ENCODE peak calls at places on chromosomes 3 and 15, in nine cellular contexts. V is cardiac muscle cell, D is body of pancreas, Y is heart right ventricle, G is mammary epithelial cell, C is fibroblast of mammary gland, H is GM12865, B is AG09309, M is IMR-90. P is an unnamed sample.

GRCh38 chr3:48715179-48715800 is 1.7 kb downstream of the IP6K2 start:
- DNase-seq in M (peak), B (no peak), D (no peak), V (peak), H (no peak), C (peak), G (peak), Y (no peak), P (no peak)

GRCh38 chr15:70955151-70955550 is 62.5 kb downstream of the LRRC49 start:
- DNase-seq in V (peak), Y (no peak), D (no peak), C (peak), B (no peak), H (no peak), M (peak), G (peak), P (no peak)

GRCh38 chr15:80274554-80274953 is 22.5 kb upstream of the CTXND1 start:
- DNase-seq in B (no peak), Y (no peak), M (no peak), V (no peak), H (no peak), D (no peak), C (no peak), G (no peak), P (no peak)

GRCh38 chr15:73051811-73052678 is at the start of gene NEO1:
- DNase-seq in D (peak), Y (peak), M (peak), H (peak), C (peak), V (peak), B (no peak), G (peak), P (peak)

GRCh38 chr15:77720617-77721016 is 87.9 kb upstream of the LINGO1 start:
- DNase-seq in D (no peak), B (no peak), M (no peak), G (no peak), H (no peak), V (no peak), C (no peak), Y (no peak), P (peak)

GRCh38 chr3:27714692-27715453 is 7.2 kb downstream of the EOMES start:
- DNase-seq in G (no peak), M (no peak), C (no peak), Y (no peak), H (no peak), D (no peak), V (no peak), B (no peak), P (peak)

GRCh38 chr3:39272191-39272590 is 7.6 kb downstream of the CX3CR1 start:
- DNase-seq in H (no peak), C (no peak), V (no peak), Y (no peak), D (no peak), M (no peak), B (no peak), G (no peak), P (no peak)

GRCh38 chr15:79230766-79231165 is 51.8 kb upstream of the ANKRD34C start:
- DNase-seq in D (no peak), C (no peak), Y (no peak), M (no peak), B (no peak), H (no peak), V (no peak), G (no peak), P (no peak)

GRCh38 chr3:159761377-159761776 is 227.3 kb upstream of the IL12A start:
- DNase-seq in B (peak), G (no peak), M (peak), V (peak), D (no peak), H (no peak), Y (peak), C (peak), P (no peak)

GRCh38 chr3:128508852-128509251 is 15.9 kb upstream of the GATA2 start:
- DNase-seq in D (no peak), V (no peak), M (no peak), C (no peak), Y (no peak), G (no peak), H (no peak), B (no peak), P (no peak)

GRCh38 chr3:79380581-79380980 is 387.2 kb downstream of the ROBO1 start:
- DNase-seq in Y (no peak), G (no peak), B (no peak), M (peak), V (no peak), D (no peak), C (peak), H (no peak), P (no peak)

GRCh38 chr15:63530762-63531299 is 26.4 kb downstream of the USP3 start:
- DNase-seq in M (no peak), V (no peak), H (peak), B (no peak), Y (no peak), C (no peak), G (no peak), D (no peak), P (no peak)

GRCh38 chr15:63528138-63528659 is 23.8 kb downstream of the USP3 start:
- DNase-seq in C (no peak), H (no peak), Y (no peak), G (no peak), B (no peak), V (no peak), M (no peak), D (no peak), P (no peak)

GRCh38 chr15:63530235-63530634 is 25.8 kb downstream of the USP3 start:
- DNase-seq in M (no peak), C (no peak), G (no peak), D (no peak), H (peak), V (no peak), B (no peak), Y (no peak), P (no peak)

GRCh38 chr15:63532307-63532744 is 27.9 kb downstream of the USP3 start:
- DNase-seq in B (no peak), C (peak), V (peak), G (no peak), Y (no peak), D (no peak), M (peak), H (no peak), P (no peak)

DNA sequence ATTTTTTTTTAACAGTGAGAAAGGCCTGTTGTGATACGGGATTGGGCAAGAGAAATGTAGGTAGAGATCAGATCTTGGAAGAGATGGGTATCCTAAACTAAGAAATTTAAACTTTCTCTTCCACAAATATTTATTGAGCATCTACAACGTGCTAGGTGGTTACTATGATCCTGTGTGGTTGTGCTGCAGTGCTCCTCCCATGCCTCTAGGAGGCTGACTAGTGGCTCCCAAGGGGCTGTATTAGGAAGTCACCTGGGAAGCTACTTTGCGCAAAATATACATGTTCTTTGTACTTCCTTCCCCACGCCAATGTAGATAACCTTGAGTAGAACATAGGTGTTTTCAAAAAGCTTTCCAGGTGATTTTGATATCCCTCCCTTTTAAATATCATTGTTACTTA is 27.2 kb downstream of the USP3 start:
- DNase-seq in V (no peak), H (peak), C (no peak), B (no peak), G (no peak), Y (no peak), M (no peak), D (no peak), P (no peak)
- TF ChIP-seq CTCF in V (peak), H (peak), C (peak), B (peak), G (no peak), Y (peak), M (no peak), D (no peak), P (no peak)

GRCh38 chr15:92438471-92438870 is 44.8 kb downstream of the ST8SIA2 start:
- DNase-seq in C (no peak), H (no peak), B (no peak), G (peak), V (no peak), M (no peak), D (no peak), Y (no peak), P (no peak)
- TF ChIP-seq CTCF in C (no peak), H (no peak), B (no peak), G (no peak), V (no peak), M (no peak), D (no peak), Y (no peak), P (no peak)

DNA sequence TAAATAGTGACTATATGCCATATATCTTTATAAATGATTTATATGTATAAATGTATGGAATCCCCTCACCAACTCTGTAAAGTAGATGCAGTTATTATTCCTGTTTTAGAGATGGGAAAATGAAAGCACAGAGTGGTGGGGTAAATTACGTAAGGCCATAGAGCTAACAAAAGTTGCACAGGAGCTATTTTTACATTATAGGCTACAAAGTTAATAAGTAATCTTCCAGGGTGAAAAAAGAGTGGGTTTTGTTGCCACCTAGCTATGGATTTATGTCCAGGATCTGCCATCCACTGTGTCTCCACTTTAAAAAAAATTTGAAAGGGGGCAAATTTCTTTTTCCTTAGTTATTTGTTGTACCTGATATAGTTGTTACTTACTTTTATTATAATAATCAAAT is 235.7 kb downstream of the MCTP2 start:
- DNase-seq in H (no peak), G (no peak), M (no peak), V (no peak), B (no peak), C (no peak), D (no peak), Y (no peak), P (no peak)
- TF ChIP-seq CTCF in H (no peak), G (no peak), M (no peak), V (no peak), B (no peak), C (no peak), D (peak), Y (no peak), P (no peak)

DNA sequence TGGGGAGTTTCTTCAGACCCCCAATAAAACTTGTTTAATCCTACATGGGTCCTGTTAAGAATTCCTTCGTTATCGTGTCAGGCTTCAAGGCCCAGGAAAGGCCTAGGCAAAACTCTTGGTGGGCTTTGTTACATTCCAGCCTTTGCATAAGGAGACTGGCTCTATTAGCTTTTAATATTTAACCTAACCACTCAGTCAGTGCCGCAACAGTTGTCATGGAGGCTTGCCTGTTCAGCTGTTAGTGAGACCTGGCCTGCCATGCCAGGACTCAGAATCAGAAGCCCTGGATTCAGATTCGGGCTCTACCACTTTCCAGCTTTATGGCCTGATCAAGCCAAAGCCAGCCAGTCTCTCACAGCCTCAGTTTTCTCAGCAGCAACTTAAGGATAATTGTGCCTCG is 19.6 kb downstream of the EIF1B start:
- DNase-seq in C (no peak), V (no peak), M (no peak), B (no peak), Y (no peak), G (no peak), H (no peak), D (no peak), P (no peak)
- TF ChIP-seq CTCF in C (no peak), V (no peak), M (no peak), B (no peak), Y (no peak), G (no peak), H (no peak), D (no peak), P (no peak)

DNA sequence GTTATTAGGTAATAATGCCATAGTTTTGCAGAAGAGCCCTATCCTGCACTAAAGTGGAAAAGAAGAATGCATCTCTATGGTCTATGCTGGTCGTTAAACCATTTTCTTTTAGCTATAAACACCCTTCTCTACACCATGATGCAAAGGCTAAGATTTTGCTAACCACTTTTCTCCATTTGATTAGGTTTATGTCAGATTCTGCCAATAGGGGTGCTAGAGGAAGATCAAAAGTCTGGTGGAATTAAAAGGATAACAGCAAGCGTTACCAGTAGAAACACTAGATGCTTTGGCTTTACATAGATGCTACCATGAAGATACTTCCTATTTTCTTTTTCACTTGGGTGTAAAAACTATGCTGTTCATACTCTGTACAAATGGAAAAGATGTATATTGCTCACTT is 669.8 kb upstream of the ARPP21 start:
- DNase-seq in B (no peak), M (no peak), V (no peak), G (no peak), C (no peak), Y (no peak), D (no peak), H (no peak), P (no peak)
- TF ChIP-seq CTCF in B (no peak), M (no peak), V (no peak), G (no peak), C (no peak), Y (no peak), D (no peak), H (no peak), P (no peak)

GRCh38 chr3:74883690-74884089 is 269.2 kb upstream of the CNTN3 start:
- DNase-seq in V (no peak), C (peak), D (peak), M (peak), Y (no peak), B (peak), H (no peak), G (peak), P (no peak)
- TF ChIP-seq CTCF in V (no peak), C (peak), D (peak), M (peak), Y (peak), B (peak), H (peak), G (peak), P (peak)

GRCh38 chr15:35910227-35910626 is 364.3 kb upstream of the DPH6 start:
- DNase-seq in Y (no peak), B (no peak), C (no peak), D (no peak), H (no peak), M (no peak), G (no peak), V (no peak), P (no peak)

GRCh38 chr15:35909414-35909813 is 363.4 kb upstream of the DPH6 start:
- DNase-seq in H (no peak), V (no peak), C (no peak), D (no peak), Y (no peak), B (no peak), M (no peak), G (no peak), P (no peak)

GRCh38 chr15:35911052-35911780 is 365.3 kb upstream of the DPH6 start:
- DNase-seq in B (no peak), H (no peak), C (no peak), D (peak), V (no peak), M (no peak), Y (no peak), G (no peak), P (no peak)

GRCh38 chr15:35914573-35914972 is 368.6 kb upstream of the DPH6 start:
- DNase-seq in G (no peak), B (no peak), M (no peak), H (no peak), D (no peak), V (no peak), C (no peak), Y (no peak), P (no peak)

GRCh38 chr15:35912196-35912595 is 366.2 kb upstream of the DPH6 start:
- DNase-seq in D (no peak), Y (no peak), H (no peak), V (peak), M (peak), G (peak), C (peak), B (no peak), P (no peak)
- TF ChIP-seq CTCF in D (peak), Y (peak), H (no peak), V (peak), M (no peak), G (no peak), C (peak), B (peak), P (no peak)